ENCODE peak calls at places on chromosomes 12 and 14, in five cellular contexts. D is A549; X is A673; Y is left ventricle myocardium inferior; V is naive thymus-derived CD4-positive, alpha-beta T cell. I is an unnamed sample. For H3K4me1, the result is how much of the 10 kb centered on the place peaks cover.

GRCh38 chr12:29088611-29089219 is 60.4 kb upstream of the FAR2 start:
- DNase-seq in D (peak), X (peak), Y (no peak), V (peak), I (peak)

GRCh38 chr12:105330938-105331804 is 680 bp downstream of the C12orf75 start:
- DNase-seq in D (peak), X (peak), Y (no peak), V (peak), I (peak)

GRCh38 chr12:66883545-66883944 is 204.7 kb upstream of the GRIP1 start:
- DNase-seq in D (no peak), X (no peak), Y (no peak), V (no peak), I (no peak)

GRCh38 chr14:103294091-103294490 is 39.9 kb upstream of the EIF5 start:
- DNase-seq in D (no peak), X (no peak), Y (no peak), V (no peak), I (no peak)

GRCh38 chr14:103745424-103745823 is 29.8 kb downstream of the ZFYVE21 start:
- DNase-seq in D (no peak), X (no peak), Y (no peak), V (no peak), I (peak)

GRCh38 chr12:11499802-11500201 is 104.4 kb upstream of the PRB2 start:
- DNase-seq in D (no peak), X (no peak), Y (no peak), V (no peak), I (no peak)

GRCh38 chr12:7989827-7990491 is 42.6 kb upstream of the FOXJ2 start:
- DNase-seq in D (no peak), X (peak), Y (peak), V (peak), I (peak)

GRCh38 chr12:92079054-92079385 is 66.6 kb downstream of the BTG1 start:
- DNase-seq in D (no peak), X (no peak), Y (no peak), V (no peak), I (no peak)

GRCh38 chr14:22545842-22546721 is 42.9 kb downstream of the DAD1 start:
- DNase-seq in D (no peak), X (peak), Y (no peak), V (no peak), I (no peak)

GRCh38 chr12:69987453-69988102 is 162.6 kb downstream of the MYRFL start:
- DNase-seq in D (peak), X (peak), Y (no peak), V (no peak), I (peak)

GRCh38 chr14:59126714-59127436 is 61.6 kb upstream of the DAAM1 start:
- DNase-seq in D (peak), X (peak), Y (no peak), V (peak), I (peak)

GRCh38 chr12:490260-490659 is 30.5 kb downstream of the B4GALNT3 start:
- DNase-seq in D (no peak), X (no peak), Y (no peak), V (no peak), I (no peak)

GRCh38 chr14:79279645-79280399 is 931.5 kb downstream of the DIO2 start:
- DNase-seq in D (no peak), X (no peak), Y (no peak), V (no peak), I (peak)

GRCh38 chr12:8038659-8039114 is 6.2 kb downstream of the FOXJ2 start:
- DNase-seq in D (peak), X (peak), Y (peak), V (no peak), I (peak)

GRCh38 chr12:109741286-109741969 is 27.8 kb downstream of the FAM222A start:
- DNase-seq in D (no peak), X (no peak), Y (peak), V (no peak), I (no peak)

GRCh38 chr12:31406345-31406744 is 80.4 kb upstream of the SINHCAF start:
- DNase-seq in D (no peak), X (no peak), Y (no peak), V (no peak), I (no peak)

GRCh38 chr12:26680724-26681455 is 152.1 kb downstream of the ITPR2 start:
- DNase-seq in D (no peak), X (peak), Y (no peak), V (no peak), I (no peak)

GRCh38 chr14:30443368-30444007 is 115.5 kb upstream of the G2E3 start:
- DNase-seq in D (peak), X (peak), Y (no peak), V (no peak), I (no peak)

GRCh38 chr12:24770334-24770733 is 178.6 kb downstream of the BCAT1 start:
- DNase-seq in D (no peak), X (no peak), Y (no peak), V (no peak), I (no peak)

GRCh38 chr14:80206351-80206750 is 5.0 kb downstream of the DIO2 start:
- DNase-seq in D (no peak), X (no peak), Y (no peak), V (no peak), I (no peak)

GRCh38 chr12:74129702-74130101 is 407.9 kb upstream of the ATXN7L3B start:
- DNase-seq in D (no peak), X (no peak), Y (no peak), V (no peak), I (no peak)

GRCh38 chr12:84642201-84642600 is 270.4 kb downstream of the SLC6A15 start:
- DNase-seq in D (no peak), X (peak), Y (no peak), V (no peak), I (no peak)

GRCh38 chr12:127162902-127163301 is 1104.1 kb upstream of the TMEM132C start:
- DNase-seq in D (peak), X (peak), Y (no peak), V (peak), I (no peak)

GRCh38 chr14:80638620-80639215 is 302.8 kb downstream of the CEP128 start:
- DNase-seq in D (peak), X (peak), Y (no peak), V (no peak), I (no peak)

GRCh38 chr12:19683178-19683927 is 244.1 kb downstream of the AEBP2 start:
- DNase-seq in D (peak), X (no peak), Y (no peak), V (no peak), I (no peak)

GRCh38 chr14:102063092-102063807 is 23.6 kb downstream of the HSP90AA1 start:
- DNase-seq in D (peak), X (peak), Y (peak), V (peak), I (peak)
- H3K4me3 ChIP-seq in D (no peak), X (no peak), Y (no peak), V (no peak), I (no peak)

GRCh38 chr12:120571299-120571698 is 9.9 kb downstream of the POP5 start:
- DNase-seq in D (no peak), X (no peak), Y (no peak), V (no peak), I (no peak)
- H3K27ac ChIP-seq in D (no peak), X (no peak), Y (no peak), V (no peak), I (no peak)

DNA sequence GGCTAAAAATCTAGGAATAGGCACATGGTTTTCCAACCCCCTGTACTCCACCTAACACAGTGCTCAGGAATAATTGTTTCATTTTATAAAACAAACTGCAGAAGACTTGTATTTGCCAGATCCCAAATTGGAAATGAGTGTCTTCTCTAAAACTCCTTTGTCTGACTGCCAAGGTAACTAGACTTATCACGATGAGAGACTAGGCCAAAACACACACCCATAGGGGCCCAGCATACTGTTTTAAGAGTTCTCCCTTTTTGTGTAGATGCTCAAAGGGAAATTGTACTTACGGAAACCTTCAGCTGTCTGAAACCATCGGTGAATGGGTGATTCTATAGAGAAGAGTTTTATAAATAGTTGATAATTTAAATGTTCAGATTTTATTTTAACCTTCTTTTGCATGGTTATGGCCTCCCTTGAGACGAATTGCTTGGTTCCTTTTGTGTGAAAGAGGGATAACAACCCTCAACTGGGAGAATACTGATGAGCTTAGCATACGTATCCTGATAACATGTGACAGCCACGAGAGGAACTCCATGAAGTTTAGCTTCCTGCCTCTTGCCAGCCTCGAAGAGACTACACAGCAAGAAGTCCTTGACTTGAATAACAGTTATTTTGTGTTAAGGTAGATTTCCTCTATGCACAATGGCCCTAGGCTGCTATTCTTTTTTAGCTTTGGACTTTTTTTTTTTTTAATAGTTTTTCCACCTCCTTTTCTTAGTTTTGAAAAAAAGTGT is 103.3 kb downstream of the PELI2 start:
- DNase-seq in D (no peak), X (no peak), Y (no peak), V (no peak), I (no peak)
- H3K4me1 ChIP-seq in D (half or more), X (under half), Y (half or more), V (under half), I (under half)

DNA sequence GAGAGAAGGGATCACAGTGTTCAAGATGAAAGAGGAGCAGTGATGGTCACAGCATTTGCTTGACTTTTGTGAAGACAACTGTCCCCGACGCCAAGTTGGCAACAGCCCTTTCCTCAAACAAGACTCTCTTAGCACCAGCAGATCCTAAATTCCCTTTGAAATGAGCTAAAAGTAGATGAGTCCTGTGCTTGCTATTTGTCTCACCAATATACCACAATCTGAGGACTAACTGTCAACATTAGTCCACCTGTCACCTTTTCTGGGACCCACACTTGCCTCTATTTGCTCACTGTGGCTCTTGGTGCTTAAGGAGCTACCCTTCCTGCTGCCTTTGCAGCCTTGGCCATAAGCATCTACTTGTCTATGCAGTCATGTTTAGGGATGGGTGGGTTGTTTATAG is 47.4 kb upstream of the COL2A1 start:
- DNase-seq in D (no peak), X (no peak), Y (no peak), V (no peak), I (no peak)
- H3K4me3 ChIP-seq in D (no peak), X (no peak), Y (no peak), V (no peak), I (no peak)

DNA sequence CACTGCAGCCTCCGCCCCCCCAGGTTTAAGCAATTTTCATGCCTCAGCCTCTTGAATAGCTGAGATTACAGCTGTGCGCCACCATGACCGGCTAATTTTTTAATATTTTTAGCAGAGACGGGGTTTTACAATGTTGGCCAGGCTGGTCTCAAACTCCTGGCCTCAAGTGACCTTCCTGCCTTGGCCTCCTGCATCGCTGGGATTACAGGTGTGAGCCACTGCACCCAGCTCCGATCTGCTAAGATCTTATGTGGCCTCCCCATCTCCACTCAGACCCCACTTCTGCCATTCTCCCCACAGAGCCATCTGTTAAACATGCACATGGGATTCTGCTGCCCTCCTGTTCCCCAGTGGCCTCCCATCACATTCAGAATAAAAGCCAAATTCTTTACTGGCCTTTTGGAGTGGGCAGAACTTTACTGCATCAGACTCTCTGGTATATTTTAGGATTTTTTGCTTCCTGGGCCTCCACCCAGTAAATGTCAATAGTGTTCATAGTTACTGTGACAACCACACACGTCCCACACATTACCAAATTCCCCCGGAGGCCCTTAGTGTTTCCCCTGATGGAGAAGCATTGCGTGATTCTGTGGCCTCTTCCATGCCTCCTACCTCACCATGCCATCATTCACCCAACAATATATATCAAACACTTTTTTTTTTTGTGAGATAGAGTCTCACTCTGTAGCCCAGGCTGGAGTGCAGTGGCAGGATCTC is 96.3 kb downstream of the PTPN11 start:
- DNase-seq in D (no peak), X (no peak), Y (no peak), V (no peak), I (no peak)
- H3K27ac ChIP-seq in D (no peak), X (no peak), Y (no peak), V (no peak), I (no peak)

I was measured in small intestine.